ENCODE peak calls at places on chromosomes 16 and 17, in ten cellular contexts. E, R, V, H, D, N, P, I, X and F are unnamed samples.

GRCh38 chr16:75928295-75928694 is 202.0 kb upstream of the CPHXL start:
- DNase-seq in D (no peak), N (no peak), P (no peak), H (no peak), R (no peak), E (no peak), V (no peak), X (no peak), I (peak; percentile 17), F (no peak)

GRCh38 chr16:31118223-31119155 is 1.0 kb downstream of the KAT8 start:
- DNase-seq in R (no peak), X (no peak), E (no peak), D (no peak), N (peak; percentile 71), V (peak; percentile 91), P (no peak), I (peak; percentile 52), H (peak; percentile 50), F (no peak)

GRCh38 chr17:62172492-62173291 is 107.6 kb upstream of the MED13 start:
- DNase-seq in R (no peak), N (peak; percentile 58), X (no peak), I (no peak), E (no peak), D (no peak), V (peak; percentile 51), P (no peak), H (no peak), F (no peak)

GRCh38 chr17:75652341-75652740 is 14.6 kb downstream of the RECQL5 start:
- DNase-seq in P (no peak), N (no peak), V (no peak), E (no peak), R (no peak), H (no peak), D (no peak), X (no peak), I (no peak), F (no peak)

GRCh38 chr16:2468725-2469398 is 2.2 kb upstream of the NTN3 start:
- DNase-seq in V (no peak), I (no peak), X (no peak), D (no peak), H (no peak), N (no peak), E (peak; percentile 49), P (no peak), R (peak; percentile 42), F (no peak)

GRCh38 chr16:11401161-11402050 is 56.1 kb downstream of the RMI2 start:
- DNase-seq in I (no peak), E (no peak), V (no peak), N (no peak), P (no peak), X (no peak), H (no peak), R (no peak), D (peak; percentile 89), F (no peak)

GRCh38 chr16:8931864-8932263 is 31.8 kb downstream of the USP7 start:
- DNase-seq in D (no peak), V (peak; percentile 75), N (peak; percentile 79), I (peak; percentile 69), H (no peak), X (peak; percentile 47), P (peak; percentile 81), E (no peak), R (peak; percentile 88), F (no peak)

GRCh38 chr17:57281887-57282653 is 25.7 kb downstream of the MSI2 start:
- DNase-seq in N (no peak), V (no peak), E (no peak), X (no peak), H (no peak), D (no peak), I (no peak), P (no peak), R (no peak), F (no peak)

GRCh38 chr17:65495255-65496060 is 66.0 kb downstream of the AXIN2 start:
- DNase-seq in R (peak; percentile 91), E (no peak), I (no peak), H (no peak), V (no peak), P (peak; percentile 23), D (no peak), N (no peak), X (no peak), F (no peak)

GRCh38 chr17:39634384-39634871 is 2.5 kb upstream of the STARD3 start:
- DNase-seq in I (peak; percentile 53), X (peak; percentile 68), R (peak; percentile 85), N (peak; percentile 62), H (no peak), V (peak; percentile 65), P (peak; percentile 59), D (no peak), E (no peak), F (no peak)

GRCh38 chr16:58037365-58038057 is 12.0 kb downstream of the MMP15 start:
- DNase-seq in I (no peak), N (no peak), H (no peak), D (no peak), X (no peak), E (no peak), V (no peak), P (no peak), R (no peak), F (no peak)

GRCh38 chr17:1605681-1606351 is 22.8 kb downstream of the SLC43A2 start:
- DNase-seq in E (no peak), I (no peak), D (peak; percentile 56), P (no peak), V (no peak), X (no peak), R (no peak), H (no peak), N (no peak), F (no peak)

GRCh38 chr17:77382966-77383612 is 242.3 kb downstream of the SEC14L1 start:
- DNase-seq in E (no peak), N (peak; percentile 72), H (no peak), R (no peak), P (no peak), V (peak; percentile 73), X (no peak), I (peak; percentile 96), D (no peak), F (no peak)

GRCh38 chr16:84677017-84677803 is 22.6 kb upstream of the USP10 start:
- DNase-seq in P (no peak), H (no peak), X (no peak), D (no peak), E (no peak), I (no peak), R (no peak), V (no peak), N (no peak), F (no peak)

GRCh38 chr17:37833237-37833859 is 88.5 kb upstream of the HNF1B start:
- DNase-seq in E (peak; percentile 76), R (no peak), V (no peak), N (no peak), H (no peak), I (no peak), P (no peak), X (no peak), D (no peak), F (peak; percentile 80)

GRCh38 chr17:42198897-42199296 is 4.6 kb upstream of the GHDC start:
- DNase-seq in N (no peak), I (no peak), V (no peak), D (no peak), P (no peak), H (no peak), R (no peak), E (no peak), X (no peak), F (no peak)

GRCh38 chr17:40110026-40110425 is 9.6 kb upstream of the NR1D1 start:
- DNase-seq in I (no peak), E (no peak), V (no peak), X (no peak), R (peak; percentile 90), P (no peak), H (no peak), N (no peak), D (no peak), F (no peak)

GRCh38 chr17:81002409-81003361 is 11.0 kb downstream of the CHMP6 start:
- DNase-seq in X (no peak), R (no peak), E (no peak), D (peak; percentile 71), V (peak; percentile 70), H (no peak), I (peak; percentile 72), P (no peak), N (peak; percentile 66), F (no peak)

GRCh38 chr16:11585460-11586374 is 1.0 kb downstream of the LITAF start:
- DNase-seq in P (no peak), X (peak; percentile 42), H (no peak), V (no peak), D (peak; percentile 85), R (no peak), I (peak; percentile 38), N (no peak), E (no peak), F (no peak)

GRCh38 chr17:50045154-50045553 is 10.8 kb upstream of the ITGA3 start:
- DNase-seq in H (no peak), R (no peak), P (no peak), E (no peak), V (no peak), I (no peak), D (no peak), X (peak; percentile 79), N (no peak), F (no peak)
- H3K4me3 ChIP-seq in H (no peak overlapping the region), R (no peak overlapping the region), P (no peak overlapping the region), E (no peak overlapping the region), V (no peak overlapping the region), I (no peak overlapping the region), D (no peak overlapping the region), X (no peak overlapping the region), N (no peak overlapping the region), F (no peak overlapping the region)

GRCh38 chr16:88938119-88938932 is 38.7 kb downstream of the CBFA2T3 start:
- DNase-seq in H (no peak), I (no peak), E (no peak), P (no peak), N (no peak), D (no peak), X (no peak), R (no peak), V (no peak), F (no peak)
- H3K4me3 ChIP-seq in H (no peak overlapping the region), I (no peak overlapping the region), E (peak overlapping the region; percentile 56), P (no peak overlapping the region), N (no peak overlapping the region), D (peak overlapping the region; percentile 51), X (no peak overlapping the region), R (no peak overlapping the region), V (no peak overlapping the region), F (no peak overlapping the region)

DNA sequence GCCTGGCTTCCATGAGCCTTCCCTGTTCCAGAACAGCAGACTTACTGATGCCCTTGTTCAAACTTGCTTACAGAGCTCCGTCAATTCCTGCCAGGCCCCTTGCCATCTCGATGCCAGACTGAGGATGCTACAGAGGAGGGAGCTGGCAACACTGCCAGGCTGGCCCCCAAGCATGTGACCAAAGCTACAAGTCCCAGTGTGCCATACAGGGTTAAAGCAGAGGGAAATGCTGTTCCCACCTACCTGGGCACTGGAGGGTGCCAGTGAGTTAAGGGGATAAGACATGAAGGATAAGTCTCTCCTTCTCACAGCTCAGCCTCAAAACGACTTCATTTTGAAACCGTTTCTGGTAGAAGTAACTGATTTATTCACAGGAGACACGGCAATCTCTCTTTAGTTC is 33.5 kb upstream of the SREBF1 start:
- DNase-seq in D (no peak), N (no peak), X (no peak), I (no peak), H (no peak), P (no peak), E (no peak), V (no peak), R (peak; percentile 36), F (no peak)
- H3K4me3 ChIP-seq in D (no peak overlapping the region), N (no peak overlapping the region), X (no peak overlapping the region), I (no peak overlapping the region), H (no peak overlapping the region), P (no peak overlapping the region), E (no peak overlapping the region), V (no peak overlapping the region), R (no peak overlapping the region), F (no peak overlapping the region)

GRCh38 chr17:74545456-74546230 is at the start of gene CD300C:
- DNase-seq in I (no peak), E (no peak), V (no peak), D (no peak), X (no peak), P (peak; percentile 44), N (no peak), R (no peak), H (no peak), F (no peak)
- H3K4me3 ChIP-seq in I (no peak within 1 kb of the TSS), E (no peak within 1 kb of the TSS), V (no peak within 1 kb of the TSS), D (peak within 1 kb of the TSS; percentile 32), X (no peak within 1 kb of the TSS), P (no peak within 1 kb of the TSS), N (no peak within 1 kb of the TSS), R (no peak within 1 kb of the TSS), H (no peak within 1 kb of the TSS), F (no peak within 1 kb of the TSS)